ENCODE peak calls at places on chromosome 4, in ten cellular contexts. Z is neural progenitor cell, U is PC-3, G is BE2C, B is AG04450, Y is keratinocyte, F is ovary, D is left ventricle myocardium inferior, N is tibial nerve, S is heart right ventricle. H is an unnamed sample. For H3K27me3, the result is how much of the 10 kb centered on the place peaks cover.

GRCh38 chr4:8297691-8298485 is 28.3 kb downstream of the HTRA3 start:
- DNase-seq in G (peak), Z (no peak), U (no peak), N (no peak), Y (no peak), F (peak), D (peak), S (no peak), B (no peak), H (no peak)

GRCh38 chr4:107719211-107719926 is 665 bp downstream of the PAPSS1 start:
- DNase-seq in S (no peak), G (no peak), F (no peak), N (peak), B (no peak), D (no peak), U (peak), Y (no peak), Z (no peak), H (no peak)

GRCh38 chr4:13509442-13509841 is 25.3 kb upstream of the RAB28 start:
- DNase-seq in G (no peak), F (no peak), Y (no peak), N (no peak), Z (no peak), B (no peak), D (no peak), U (no peak), S (no peak), H (no peak)

GRCh38 chr4:26000274-26000950 is 86.4 kb downstream of the SMIM20 start:
- DNase-seq in F (no peak), Y (no peak), G (no peak), N (no peak), D (no peak), Z (no peak), B (no peak), U (no peak), S (no peak), H (no peak)

GRCh38 chr4:41957634-41958033 is 22.4 kb downstream of the TMEM33 start:
- DNase-seq in F (no peak), D (no peak), U (peak), G (no peak), N (no peak), B (no peak), Z (peak), Y (no peak), S (no peak), H (no peak)

GRCh38 chr4:79248610-79249009 is 77.3 kb downstream of the NAA11 start:
- DNase-seq in Z (no peak), S (no peak), B (no peak), D (no peak), N (no peak), F (no peak), Y (no peak), G (no peak), U (no peak), H (no peak)

GRCh38 chr4:158046345-158046744 is 126.5 kb downstream of the GASK1B start:
- DNase-seq in D (no peak), Y (no peak), S (no peak), G (no peak), F (no peak), N (no peak), B (no peak), U (no peak), Z (no peak), H (no peak)

GRCh38 chr4:101279377-101279871 is 67.9 kb downstream of the PPP3CA start:
- DNase-seq in B (peak), S (no peak), Y (no peak), U (no peak), Z (no peak), N (no peak), D (peak), F (peak), G (peak), H (no peak)

GRCh38 chr4:105283501-105283900 is 136.8 kb downstream of the TET2 start:
- DNase-seq in D (no peak), N (no peak), U (no peak), F (no peak), Y (no peak), S (no peak), B (no peak), Z (no peak), G (no peak), H (no peak)

GRCh38 chr4:11805837-11806236 is 377.1 kb upstream of the HS3ST1 start:
- DNase-seq in N (no peak), F (no peak), Z (peak), B (no peak), U (peak), D (no peak), S (no peak), Y (no peak), G (no peak), H (no peak)

GRCh38 chr4:147378780-147379179 is 102.1 kb upstream of the EDNRA start:
- DNase-seq in N (no peak), U (peak), Y (no peak), B (no peak), S (no peak), D (no peak), F (no peak), G (no peak), Z (no peak), H (no peak)

GRCh38 chr4:83212041-83212851 is 72.4 kb downstream of the COQ2 start:
- DNase-seq in N (no peak), G (no peak), U (no peak), Z (no peak), D (no peak), S (no peak), B (no peak), Y (peak), F (no peak), H (no peak)

GRCh38 chr4:166003811-166004210 is 130.8 kb downstream of the TLL1 start:
- DNase-seq in Y (no peak), F (no peak), B (no peak), U (peak), G (no peak), Z (no peak), D (no peak), N (no peak), S (no peak), H (no peak)

GRCh38 chr4:87188063-87188462 is 32.4 kb downstream of the KLHL8 start:
- DNase-seq in F (no peak), D (no peak), B (peak), S (no peak), Z (no peak), Y (no peak), U (peak), N (no peak), G (no peak), H (no peak)

DNA sequence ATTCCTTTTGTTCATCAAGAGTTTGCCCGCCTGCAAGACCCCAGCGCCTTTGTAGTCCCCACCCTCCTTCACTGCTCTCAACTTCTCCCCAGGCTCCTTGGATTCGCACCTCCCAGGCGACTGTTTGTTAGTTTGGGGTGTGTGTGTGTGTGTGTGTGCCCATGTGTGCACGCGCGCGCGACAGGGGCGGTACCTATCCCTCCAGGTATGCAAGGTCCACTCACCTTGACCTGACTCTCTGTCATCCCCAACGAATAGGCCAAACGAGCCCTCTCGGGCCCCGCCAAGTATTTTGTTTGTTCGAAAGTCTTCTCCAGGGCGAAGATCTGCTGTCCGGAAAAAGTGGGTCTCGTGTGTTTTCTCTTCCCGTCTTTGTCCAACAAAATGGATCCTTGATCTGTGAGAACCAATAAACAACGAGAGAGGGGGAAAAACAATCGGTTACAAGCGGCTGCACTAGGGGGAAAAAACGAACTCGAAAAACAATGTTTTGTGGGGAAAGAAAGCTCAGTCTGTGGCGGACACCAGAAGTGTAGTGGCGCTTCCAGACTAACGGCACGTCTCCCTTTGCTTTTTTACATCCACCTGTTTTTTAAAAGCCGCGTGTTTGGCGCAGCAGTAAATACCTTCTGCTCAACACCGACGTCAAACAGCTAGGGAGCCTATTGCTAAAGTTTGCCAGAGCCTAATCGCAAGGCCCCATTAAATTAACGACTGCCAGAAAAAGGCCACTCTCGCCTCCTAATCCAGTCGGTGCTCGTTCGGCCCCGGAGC is 3.5 kb downstream of the NKX6-1 start:
- DNase-seq in G (no peak), U (no peak), Y (no peak), N (no peak), S (no peak), F (no peak), B (no peak), D (no peak), Z (peak), H (no peak)
- H3K27me3 ChIP-seq in G (under half), U (under half), Y (half or more), N (half or more), S (half or more), F (under half), B (half or more), D (half or more), Z (half or more), H (half or more)

GRCh38 chr4:82201303-82201702 is 172.5 kb downstream of the HNRNPD start:
- DNase-seq in G (no peak), B (no peak), F (no peak), S (no peak), Y (no peak), N (no peak), Z (no peak), D (no peak), U (peak), H (peak)

DNA sequence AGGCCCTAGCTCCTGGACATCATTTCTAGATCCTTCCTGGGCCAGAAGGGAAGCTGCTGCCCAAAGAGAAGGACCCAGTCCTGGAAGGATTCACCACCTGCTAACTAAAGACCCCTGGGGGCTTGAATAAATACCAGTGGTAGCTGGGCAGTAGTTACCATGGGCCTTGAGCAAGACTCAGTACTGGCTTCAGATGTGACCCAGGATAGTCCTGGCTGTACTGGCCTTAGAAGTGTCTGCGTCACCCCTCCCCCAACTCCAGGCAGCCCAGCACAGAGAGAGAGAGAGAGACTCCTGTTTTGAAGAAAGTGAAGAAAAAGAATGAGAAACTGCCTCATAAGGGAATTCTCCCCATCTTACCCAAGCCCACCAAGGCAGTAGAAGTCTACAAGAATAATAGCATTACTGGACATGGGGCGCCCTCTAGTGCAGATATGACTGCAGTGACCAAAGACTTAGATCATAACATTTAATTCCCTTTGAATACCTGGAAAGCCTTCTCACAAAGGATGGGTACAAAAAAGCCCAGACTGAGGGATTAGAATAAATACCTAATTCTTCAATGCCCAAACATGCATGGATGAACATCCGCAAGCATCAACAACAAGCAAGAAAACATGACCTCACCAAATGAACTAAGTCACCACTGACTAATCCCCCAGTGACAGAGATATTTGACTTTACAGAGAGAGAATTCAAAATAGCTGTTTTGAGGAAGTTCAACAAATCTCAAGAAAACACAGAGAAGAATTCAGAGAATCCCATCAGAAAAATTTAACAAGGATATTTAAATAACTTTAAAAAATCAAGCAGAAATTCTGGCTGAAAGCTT is 171.8 kb downstream of the HNRNPD start:
- DNase-seq in G (peak), N (no peak), U (peak), S (no peak), B (no peak), Z (peak), F (no peak), Y (no peak), D (no peak), H (no peak)
- TF ChIP-seq CTCF in G (peak), N (no peak), U (peak), S (peak), B (peak), Z (peak), F (no peak), Y (peak), D (peak), H (peak)

DNA sequence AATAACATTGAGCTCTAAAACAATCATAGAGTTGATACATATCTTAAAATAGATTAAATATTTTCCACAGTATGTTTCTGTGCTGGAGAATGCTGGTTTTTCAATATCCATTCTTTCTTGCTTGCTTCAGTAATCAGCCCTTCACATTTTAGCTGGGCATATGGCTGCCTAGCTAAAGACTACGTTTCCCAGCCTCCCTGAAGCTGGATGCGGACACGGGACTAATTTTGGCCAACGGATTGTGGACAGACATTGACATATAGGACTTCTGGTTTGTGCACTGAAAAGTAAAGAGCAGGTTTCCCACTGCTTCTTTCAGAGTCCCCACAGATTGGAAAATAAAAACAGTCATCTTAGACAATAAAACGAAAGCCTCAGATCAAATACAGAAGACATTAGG is 97.3 kb downstream of the COL25A1 start:
- DNase-seq in Y (no peak), B (no peak), N (no peak), Z (no peak), S (no peak), U (no peak), D (no peak), G (no peak), F (no peak), H (no peak)
- H3K27me3 ChIP-seq in Y (under half), B (under half), N (under half), Z (under half), S (under half), U (under half), D (under half), G (under half), F (under half), H (under half)

DNA sequence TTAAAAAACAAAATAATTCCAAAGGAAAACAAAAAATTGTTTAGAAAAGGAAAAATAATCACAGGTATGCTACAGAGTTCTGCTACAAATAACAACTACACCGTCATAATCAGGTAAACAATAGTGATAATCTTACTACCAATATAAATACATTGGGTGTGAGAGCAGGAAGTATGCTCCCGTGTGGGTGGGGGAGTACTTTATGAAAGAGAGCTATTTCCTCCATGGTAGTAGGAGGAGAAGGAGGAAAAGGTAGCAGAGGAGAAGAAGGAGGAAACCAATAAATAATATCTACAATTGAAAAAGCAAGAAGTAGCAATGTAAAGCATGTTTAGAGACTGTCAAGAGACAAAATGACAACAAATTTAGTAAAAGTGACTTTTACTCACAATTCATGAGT is 35.1 kb downstream of the TEC start:
- DNase-seq in G (no peak), B (no peak), S (no peak), N (no peak), F (no peak), Y (no peak), Z (no peak), D (no peak), U (no peak), H (no peak)
- TF ChIP-seq CTCF in G (no peak), B (no peak), S (no peak), N (no peak), F (no peak), Y (no peak), Z (no peak), D (no peak), U (no peak), H (no peak)

DNA sequence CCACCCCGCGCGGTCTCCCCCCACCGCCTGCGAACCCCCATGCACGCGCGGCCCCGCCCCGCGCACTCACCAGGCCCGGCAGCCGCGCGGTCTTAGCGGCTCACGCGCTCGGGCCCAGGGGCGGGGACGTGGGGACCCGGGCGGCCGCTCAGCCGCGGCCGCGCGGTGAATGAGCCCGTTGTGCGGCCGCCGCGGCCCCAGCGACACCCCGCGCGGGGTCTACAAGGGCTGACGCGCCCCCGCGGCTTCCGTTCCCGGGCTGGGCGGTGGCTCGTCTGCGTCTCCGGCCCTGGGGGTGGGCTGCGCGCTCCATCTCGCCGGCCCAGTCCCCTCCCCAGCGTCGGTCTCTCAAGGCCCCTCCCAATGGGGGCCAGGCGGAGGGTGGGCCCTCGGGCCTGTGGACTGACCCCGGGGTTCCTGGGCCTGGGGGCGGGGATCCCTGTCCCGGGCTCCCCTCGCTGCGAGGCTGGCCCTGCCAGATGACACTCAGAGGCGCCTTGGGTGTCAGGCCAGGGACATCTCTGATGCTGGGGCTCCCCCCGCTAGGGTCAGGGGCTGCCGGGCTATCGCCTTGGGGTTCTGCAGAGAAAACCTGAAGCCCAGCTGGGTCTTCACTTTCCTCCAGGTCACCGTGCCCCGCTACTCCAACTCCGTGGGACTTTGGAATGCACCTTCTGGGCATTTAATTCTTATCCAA is 4.3 kb upstream of the SLC26A1 start:
- DNase-seq in S (no peak), D (no peak), Y (no peak), F (no peak), N (no peak), U (peak), B (no peak), G (peak), Z (peak), H (no peak)
- H3K27me3 ChIP-seq in S (under half), D (half or more), Y (half or more), F (under half), N (half or more), U (under half), B (under half), G (half or more), Z (half or more), H (half or more)

DNA sequence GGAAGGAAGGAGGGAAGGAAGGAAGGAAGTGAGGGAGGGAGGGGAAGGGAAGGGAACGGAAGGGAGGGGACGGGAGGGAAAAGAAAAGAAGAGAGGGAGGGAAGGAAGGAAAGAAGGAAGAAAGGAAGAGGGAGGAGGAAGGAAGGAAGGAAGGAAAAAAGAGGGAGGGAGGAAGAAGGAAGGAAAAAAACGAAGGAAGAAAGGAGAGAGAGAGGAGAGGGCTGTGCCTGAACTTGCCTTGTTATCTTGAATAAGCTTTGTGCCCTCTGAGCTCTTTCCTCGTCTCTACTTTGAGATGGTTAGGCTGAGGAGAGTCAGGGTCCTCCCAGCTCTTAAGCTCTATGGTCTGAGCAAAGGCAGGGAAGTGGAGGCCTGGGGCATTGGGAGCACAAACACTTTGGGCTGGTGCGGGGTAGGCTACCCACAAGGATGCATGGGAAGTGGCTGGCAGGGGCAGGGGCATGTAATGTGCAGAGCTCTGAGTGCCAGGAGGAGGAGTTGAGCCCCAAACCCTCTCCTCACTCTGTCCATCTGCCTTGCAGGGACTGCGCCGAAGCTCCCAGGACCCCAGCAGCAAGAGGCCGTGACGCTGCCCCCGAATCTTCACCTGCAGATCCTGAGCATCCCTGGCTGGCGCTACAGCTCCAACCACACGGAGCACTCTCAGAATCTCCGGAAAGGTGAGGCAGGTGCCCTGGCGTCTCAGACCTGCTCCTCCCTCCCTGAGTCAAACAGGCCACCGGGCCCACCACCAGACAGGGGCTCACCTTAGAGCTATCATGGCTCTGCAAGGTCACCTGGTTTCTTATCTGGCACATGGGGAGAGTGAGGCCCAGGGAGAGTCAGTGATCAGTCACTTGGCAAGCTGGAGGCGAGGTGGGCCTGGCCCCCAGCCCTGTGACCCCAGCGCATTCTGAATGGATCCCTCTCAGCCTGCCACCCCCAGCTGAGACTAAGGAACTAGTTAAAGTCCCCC is 26.5 kb upstream of the MRFAP1 start:
- DNase-seq in N (no peak), U (no peak), Y (no peak), B (no peak), G (no peak), Z (no peak), F (no peak), S (no peak), D (no peak), H (no peak)
- TF ChIP-seq CTCF in N (no peak), U (no peak), Y (no peak), B (no peak), G (no peak), Z (no peak), F (no peak), S (no peak), D (no peak), H (no peak)

GRCh38 chr4:173528378-173529321 is 1.4 kb downstream of the HAND2 start:
- DNase-seq in B (no peak), F (peak), S (peak), N (no peak), U (no peak), Y (no peak), G (peak), Z (peak), D (peak), H (no peak)

GRCh38 chr4:173531085-173531965 is 1.3 kb upstream of the HAND2 start:
- DNase-seq in B (no peak), F (no peak), Y (no peak), G (peak), N (no peak), U (no peak), Z (peak), S (peak), D (peak), H (no peak)

GRCh38 chr4:173532725-173533511 is 2.9 kb upstream of the HAND2 start:
- DNase-seq in U (no peak), F (no peak), Z (no peak), S (no peak), N (no peak), D (no peak), Y (no peak), B (no peak), G (no peak), H (no peak)

GRCh38 chr4:173529505-173530325 is at the start of gene HAND2:
- DNase-seq in G (peak), U (no peak), Z (peak), Y (no peak), N (no peak), B (no peak), D (peak), S (peak), F (peak), H (no peak)

GRCh38 chr4:173530326-173531062 is 465 bp upstream of the HAND2 start:
- DNase-seq in Y (no peak), F (no peak), U (no peak), G (no peak), B (no peak), D (no peak), S (no peak), Z (peak), N (no peak), H (no peak)
- H3K27me3 ChIP-seq in Y (half or more), F (under half), U (half or more), G (under half), B (half or more), D (half or more), S (under half), Z (half or more), N (half or more), H (half or more)